ENCODE peak calls at places on chromosomes 7 and 10, in six cellular contexts. U is spleen, G is upper lobe of left lung, O is stomach, I is esophagus squamous epithelium, R is IMR-90. C is an unnamed sample.

GRCh38 chr7:101185258-101185839 is 5.3 kb upstream of the NAT16 start:
- DNase-seq in G (no peak), O (no peak), R (peak; percentile 55), U (no peak), I (no peak), C (no peak)

GRCh38 chr7:27172823-27173411 is 1.2 kb downstream of the HOXA10 start:
- DNase-seq in U (peak; percentile 76), I (no peak), R (no peak), G (peak; percentile 17), O (peak; percentile 20), C (peak; percentile 77)

GRCh38 chr10:69958232-69958902 is 94.3 kb upstream of the MACROH2A2 start:
- DNase-seq in R (peak; percentile 53), O (peak; percentile 27), G (peak; percentile 21), I (no peak), U (no peak), C (no peak)

GRCh38 chr10:102508506-102508905 is 4.7 kb downstream of the SUFU start:
- DNase-seq in R (no peak), G (no peak), O (no peak), I (no peak), U (peak; percentile 10), C (no peak)

GRCh38 chr7:157707983-157708720 is 371.3 kb downstream of the DNAJB6 start:
- DNase-seq in I (no peak), O (peak; percentile 22), U (peak; percentile 67), G (peak; percentile 18), R (no peak), C (no peak)

GRCh38 chr10:88080213-88080612 is 216.8 kb downstream of the PTEN start:
- DNase-seq in U (no peak), G (peak; percentile 36), I (no peak), O (peak; percentile 49), R (peak; percentile 78), C (no peak)

GRCh38 chr10:37872283-37872682 is 14.9 kb upstream of the ZNF248 start:
- DNase-seq in I (no peak), O (no peak), G (no peak), U (no peak), R (no peak), C (no peak)

GRCh38 chr7:40845959-40846358 is 711.2 kb downstream of the SUGCT start:
- DNase-seq in G (no peak), R (no peak), O (no peak), I (no peak), U (no peak), C (no peak)

GRCh38 chr7:39464350-39465054 is 101.7 kb upstream of the YAE1 start:
- DNase-seq in R (no peak), G (no peak), U (no peak), O (no peak), I (no peak), C (no peak)

GRCh38 chr7:44150466-44150832 is 9.3 kb upstream of the MYL7 start:
- DNase-seq in G (no peak), U (no peak), R (no peak), I (no peak), O (no peak), C (no peak)

GRCh38 chr10:112548535-112549276 is 101.7 kb downstream of the VTI1A start:
- DNase-seq in I (no peak), G (no peak), R (no peak), U (no peak), O (no peak), C (no peak)

GRCh38 chr10:36280396-36280795 is 638.3 kb upstream of the FZD8 start:
- DNase-seq in G (no peak), O (no peak), U (no peak), I (no peak), R (peak; percentile 54), C (no peak)

GRCh38 chr7:150738092-150739044 is 1.1 kb downstream of the GIMAP5 start:
- DNase-seq in G (no peak), U (no peak), I (no peak), R (no peak), O (no peak), C (no peak)

GRCh38 chr7:150735596-150736358 is 1.4 kb upstream of the GIMAP5 start:
- DNase-seq in I (no peak), O (no peak), U (no peak), R (no peak), G (no peak), C (no peak)

GRCh38 chr7:150736864-150737263 is 354 bp upstream of the GIMAP5 start:
- DNase-seq in G (no peak), U (no peak), I (no peak), O (no peak), R (no peak), C (no peak)

GRCh38 chr7:150739045-150739432 is 1.8 kb downstream of the GIMAP5 start:
- DNase-seq in G (no peak), R (no peak), U (no peak), O (no peak), I (no peak), C (no peak)

GRCh38 chr7:150737265-150738055 is at the start of gene GIMAP5:
- DNase-seq in I (no peak), G (no peak), R (no peak), O (no peak), U (peak; percentile 85), C (no peak)
- TF ChIP-seq POLR2A in I (no peak), G (peak; percentile 44), R (no peak), O (no peak), U (no peak), C (no peak)

GRCh38 chr7:150716368-150716767 is at the start of gene GIMAP1:
- DNase-seq in G (peak; percentile 73), O (no peak), I (no peak), U (peak; percentile 84), R (no peak), C (no peak)
- TF ChIP-seq POLR2A in G (peak; percentile 45), O (no peak), I (no peak), U (peak; percentile 13), R (no peak), C (no peak)

GRCh38 chr10:97632949-97633884 is at the start of gene MORN4:
- DNase-seq in O (peak; percentile 93), U (peak; percentile 96), I (peak; percentile 54), G (peak; percentile 94), R (peak; percentile 84), C (peak; percentile 96)
- TF ChIP-seq POLR2A in O (no peak), U (no peak), I (no peak), G (no peak), R (no peak), C (no peak)

DNA sequence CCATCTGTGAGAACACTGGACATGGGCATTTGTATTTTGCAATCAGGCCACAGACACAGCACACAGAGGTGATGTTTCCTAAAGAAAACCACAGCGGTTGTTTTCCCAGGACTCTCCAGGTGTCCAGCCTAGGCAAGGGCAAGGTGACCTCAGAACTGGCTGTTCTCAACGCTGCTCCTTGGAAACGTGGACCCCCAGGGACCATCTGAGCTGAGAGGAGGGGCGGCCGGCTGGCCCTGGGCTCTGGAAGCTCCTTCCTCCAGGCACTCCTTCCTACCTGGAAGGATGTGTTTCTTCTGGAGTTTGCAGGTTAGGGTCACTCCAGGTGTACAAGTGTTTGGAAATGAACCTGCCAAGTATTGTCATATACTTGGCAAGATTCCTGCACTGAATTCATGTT is 103.1 kb downstream of the ADARB2 start:
- DNase-seq in O (no peak), I (no peak), U (no peak), G (no peak), R (no peak), C (no peak)
- TF ChIP-seq POLR2A in O (no peak), I (no peak), U (no peak), G (no peak), R (no peak), C (no peak)

DNA sequence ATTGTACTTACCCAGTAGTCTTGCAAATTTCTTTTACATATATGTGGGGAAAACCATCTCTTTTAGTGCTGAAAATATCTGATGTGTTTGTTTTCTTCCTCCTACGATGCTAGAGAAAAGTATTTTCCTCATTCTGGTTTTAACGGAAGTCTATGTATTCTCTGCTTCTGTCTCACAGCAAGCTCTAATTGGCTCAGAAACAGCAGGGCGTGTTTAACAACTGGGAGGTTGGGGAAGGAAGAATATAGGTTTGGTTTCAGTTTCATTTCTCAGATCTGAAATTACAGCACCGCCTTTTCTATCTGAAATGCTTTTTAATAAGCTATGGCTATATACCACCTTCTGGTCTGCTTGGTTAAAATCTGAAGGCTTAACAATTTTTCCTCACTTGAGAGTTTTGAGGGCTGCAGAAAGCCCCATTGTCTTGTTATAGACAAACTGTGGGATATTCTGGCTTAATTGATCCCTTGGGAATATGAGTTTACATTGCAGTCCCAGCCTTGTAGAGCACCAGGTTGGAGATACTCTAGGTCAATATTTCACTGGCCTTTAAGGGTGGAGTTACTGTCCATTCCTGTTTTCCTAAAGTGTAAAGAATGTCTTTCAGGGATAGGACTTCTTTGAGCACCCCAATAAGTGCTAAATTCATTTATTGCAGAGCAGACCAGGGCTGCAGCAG is at the start of gene SAMD9:
- DNase-seq in G (peak; percentile 72), R (peak; percentile 77), O (peak; percentile 51), I (no peak), U (no peak), C (no peak)
- TF ChIP-seq POLR2A in G (no peak), R (no peak), O (no peak), I (no peak), U (no peak), C (no peak)

DNA sequence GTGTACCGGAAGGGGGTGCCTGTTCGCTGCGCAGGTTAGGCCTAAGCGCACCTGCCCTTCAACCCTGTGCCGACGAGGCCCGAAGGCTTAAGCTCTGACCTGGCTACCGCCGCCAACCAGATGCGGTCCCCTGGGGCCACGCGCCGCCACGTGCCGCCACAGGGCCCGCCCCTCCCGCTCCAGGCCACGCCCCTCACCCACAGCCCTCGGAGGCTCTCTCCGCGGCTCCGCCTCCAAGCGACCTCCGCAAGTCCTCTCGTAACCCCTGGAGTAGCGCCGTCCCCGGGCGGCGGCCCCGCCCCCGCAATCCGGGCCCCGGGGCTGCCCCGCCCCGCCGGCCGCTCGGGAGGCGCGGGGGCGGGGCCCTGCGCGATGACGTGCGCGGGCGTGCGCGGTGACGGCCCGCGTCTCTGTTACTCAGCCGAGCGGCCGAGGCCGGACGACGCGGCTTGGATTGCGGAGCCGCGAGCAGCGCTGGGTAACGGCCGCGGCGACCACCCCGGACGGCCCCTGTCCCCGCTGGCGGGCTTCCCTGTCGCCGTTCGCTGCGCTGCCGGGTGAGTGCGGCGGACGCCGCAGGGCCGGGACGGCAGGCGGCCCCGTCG is at the start of gene MAPK8:
- DNase-seq in O (peak; percentile 94), U (peak; percentile 98), G (peak; percentile 95), I (peak; percentile 37), R (peak; percentile 81), C (peak; percentile 91)
- TF ChIP-seq POLR2A in O (peak; percentile 58), U (no peak), G (peak; percentile 94), I (peak; percentile 92), R (peak; percentile 96), C (peak; percentile 94)

GRCh38 chr10:98481418-98481945 is 34.7 kb upstream of the HPS1 start:
- DNase-seq in G (no peak), I (no peak), O (no peak), U (no peak), R (no peak), C (no peak)

GRCh38 chr10:98474628-98475027 is 27.9 kb upstream of the HPS1 start:
- DNase-seq in I (no peak), U (no peak), R (no peak), G (no peak), O (no peak), C (no peak)

GRCh38 chr10:98482096-98482495 is 35.4 kb upstream of the HPS1 start:
- DNase-seq in G (no peak), U (no peak), R (no peak), O (no peak), I (no peak), C (no peak)

GRCh38 chr10:98478430-98479222 is 31.9 kb upstream of the HPS1 start:
- DNase-seq in G (no peak), O (no peak), I (no peak), U (no peak), R (peak; percentile 14), C (no peak)

GRCh38 chr10:98477861-98478260 is 31.1 kb upstream of the HPS1 start:
- DNase-seq in O (no peak), U (no peak), R (no peak), G (no peak), I (no peak), C (no peak)
- TF ChIP-seq POLR2A in O (no peak), U (no peak), R (no peak), G (no peak), I (no peak), C (no peak)

C was measured in ovary.